ENCODE peak calls at places on chromosomes 5 and 9, in six cellular contexts. One of them, this sample, is unnamed. For H3K36me3 and H3K4me1, the result is how much of the 10 kb centered on the place peaks cover.

GRCh38 chr9:69497816-69498215 is 172.8 kb downstream of the ENTREP1 start:
- DNase-seq in aorta: no peak
- DNase-seq in OCI-LY7: no peak
- DNase-seq in HCT116: no peak
- DNase-seq in esophagus squamous epithelium: no peak
- DNase-seq in left ventricle myocardium inferior: no peak
- DNase-seq in this sample: no peak

GRCh38 chr5:96649938-96650540 is 12.1 kb upstream of the CAST start:
- DNase-seq in aorta: no peak
- DNase-seq in esophagus squamous epithelium: no peak
- DNase-seq in OCI-LY7: no peak
- DNase-seq in HCT116: no peak
- DNase-seq in left ventricle myocardium inferior: no peak
- DNase-seq in this sample: no peak

GRCh38 chr9:16445141-16445920 is 425.1 kb downstream of the BNC2 start:
- DNase-seq in left ventricle myocardium inferior: no peak
- DNase-seq in HCT116: no peak
- DNase-seq in esophagus squamous epithelium: no peak
- DNase-seq in OCI-LY7: no peak
- DNase-seq in aorta: no peak
- DNase-seq in this sample: no peak

GRCh38 chr9:121156263-121156731 is 45.4 kb downstream of the RAB14 start:
- DNase-seq in esophagus squamous epithelium: no peak
- DNase-seq in OCI-LY7: peak
- DNase-seq in HCT116: no peak
- DNase-seq in aorta: no peak
- DNase-seq in left ventricle myocardium inferior: no peak
- DNase-seq in this sample: no peak

GRCh38 chr9:2469681-2470141 is 151.9 kb upstream of the VLDLR start:
- DNase-seq in left ventricle myocardium inferior: peak
- DNase-seq in OCI-LY7: peak
- DNase-seq in aorta: no peak
- DNase-seq in HCT116: no peak
- DNase-seq in esophagus squamous epithelium: no peak
- DNase-seq in this sample: no peak

GRCh38 chr5:149666212-149666852 is 63.8 kb upstream of the PPARGC1B start:
- DNase-seq in HCT116: no peak
- DNase-seq in esophagus squamous epithelium: no peak
- DNase-seq in left ventricle myocardium inferior: no peak
- DNase-seq in aorta: no peak
- DNase-seq in OCI-LY7: no peak
- DNase-seq in this sample: no peak

GRCh38 chr9:121326130-121326838 is 43.8 kb downstream of the STOM start:
- DNase-seq in esophagus squamous epithelium: no peak
- DNase-seq in left ventricle myocardium inferior: peak
- DNase-seq in OCI-LY7: no peak
- DNase-seq in aorta: peak
- DNase-seq in HCT116: no peak
- DNase-seq in this sample: peak

GRCh38 chr5:6510973-6511372 is 62.3 kb downstream of the UBE2QL1 start:
- DNase-seq in HCT116: no peak
- DNase-seq in esophagus squamous epithelium: no peak
- DNase-seq in aorta: no peak
- DNase-seq in left ventricle myocardium inferior: no peak
- DNase-seq in OCI-LY7: no peak
- DNase-seq in this sample: no peak

GRCh38 chr5:144332265-144332664 is 161.6 kb downstream of the KCTD16 start:
- DNase-seq in HCT116: no peak
- DNase-seq in esophagus squamous epithelium: no peak
- DNase-seq in left ventricle myocardium inferior: no peak
- DNase-seq in aorta: no peak
- DNase-seq in OCI-LY7: peak
- DNase-seq in this sample: no peak

GRCh38 chr5:107666051-107666655 is 4.6 kb downstream of the EFNA5 start:
- DNase-seq in OCI-LY7: no peak
- DNase-seq in HCT116: no peak
- DNase-seq in left ventricle myocardium inferior: no peak
- DNase-seq in esophagus squamous epithelium: no peak
- DNase-seq in aorta: no peak
- DNase-seq in this sample: no peak
- H3K4me3 ChIP-seq in OCI-LY7: no peak
- H3K4me3 ChIP-seq in HCT116: no peak
- H3K4me3 ChIP-seq in left ventricle myocardium inferior: peak
- H3K4me3 ChIP-seq in esophagus squamous epithelium: no peak
- H3K4me3 ChIP-seq in aorta: no peak
- H3K4me3 ChIP-seq in this sample: no peak

DNA sequence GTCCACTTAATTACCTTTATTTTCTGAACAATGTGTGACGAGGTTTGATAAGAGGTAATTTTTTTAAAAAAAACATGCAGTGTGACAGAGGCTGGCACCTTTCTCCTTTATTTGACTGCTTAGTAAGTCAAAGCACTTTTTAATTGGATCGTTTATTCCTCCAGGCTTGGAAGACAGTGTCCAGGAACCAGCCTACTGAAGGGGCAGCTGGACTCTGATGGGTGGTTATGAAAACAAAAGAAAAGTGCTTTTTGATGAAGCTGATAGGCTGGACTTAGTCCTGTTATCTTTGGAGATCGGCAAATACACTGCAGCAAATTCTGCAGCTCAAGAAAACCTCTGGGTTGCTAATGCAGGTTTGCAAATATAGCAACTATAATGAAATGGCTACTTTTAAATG is 141.7 kb downstream of the DCP2 start:
- DNase-seq in OCI-LY7: no peak
- DNase-seq in aorta: no peak
- DNase-seq in esophagus squamous epithelium: no peak
- DNase-seq in left ventricle myocardium inferior: no peak
- DNase-seq in HCT116: no peak
- DNase-seq in this sample: no peak
- H3K36me3 ChIP-seq in OCI-LY7: under half
- H3K36me3 ChIP-seq in aorta: under half
- H3K36me3 ChIP-seq in esophagus squamous epithelium: under half
- H3K36me3 ChIP-seq in left ventricle myocardium inferior: under half
- H3K36me3 ChIP-seq in HCT116: under half
- H3K36me3 ChIP-seq in this sample: under half

DNA sequence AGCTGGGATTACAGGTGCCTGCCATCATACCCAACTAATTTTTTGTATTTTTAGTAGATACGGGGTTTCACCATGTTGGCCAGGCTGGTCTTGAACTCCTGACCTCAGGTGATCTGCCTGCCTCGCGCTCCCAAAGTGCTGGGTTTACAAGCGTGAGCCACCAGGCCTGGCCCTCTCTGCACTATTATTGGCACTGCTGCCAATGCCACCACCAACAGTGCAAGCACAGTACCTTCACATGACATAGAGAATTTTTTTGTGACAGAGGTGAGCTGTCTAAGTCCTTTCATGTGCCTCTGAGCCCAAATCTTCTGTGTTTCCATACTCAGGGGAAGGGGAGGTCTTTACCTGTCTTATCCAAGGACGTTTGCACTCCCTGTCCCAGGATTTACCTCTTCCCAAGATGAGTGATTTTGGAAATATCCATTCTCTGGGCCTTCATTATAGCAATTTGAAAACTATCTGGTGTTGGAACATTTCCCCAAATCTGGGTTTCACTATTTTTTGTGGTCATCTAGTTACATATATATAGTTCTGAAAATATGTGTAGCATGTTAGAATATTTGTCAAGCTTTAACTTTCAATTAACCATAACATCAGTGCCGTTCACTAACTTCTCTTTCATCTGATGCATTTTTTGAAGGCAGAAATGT is 5.4 kb upstream of the CD180 start:
- DNase-seq in OCI-LY7: no peak
- DNase-seq in aorta: no peak
- DNase-seq in HCT116: no peak
- DNase-seq in left ventricle myocardium inferior: no peak
- DNase-seq in esophagus squamous epithelium: no peak
- DNase-seq in this sample: no peak
- H3K4me1 ChIP-seq in OCI-LY7: half or more
- H3K4me1 ChIP-seq in aorta: under half
- H3K4me1 ChIP-seq in HCT116: under half
- H3K4me1 ChIP-seq in left ventricle myocardium inferior: under half
- H3K4me1 ChIP-seq in esophagus squamous epithelium: under half
- H3K4me1 ChIP-seq in this sample: under half

GRCh38 chr5:159052282-159053011 is 47.3 kb downstream of the EBF1 start:
- DNase-seq in OCI-LY7: peak
- DNase-seq in aorta: no peak
- DNase-seq in esophagus squamous epithelium: no peak
- DNase-seq in left ventricle myocardium inferior: no peak
- DNase-seq in HCT116: no peak
- DNase-seq in this sample: no peak
- H3K4me3 ChIP-seq in OCI-LY7: peak
- H3K4me3 ChIP-seq in aorta: no peak
- H3K4me3 ChIP-seq in esophagus squamous epithelium: no peak
- H3K4me3 ChIP-seq in left ventricle myocardium inferior: peak
- H3K4me3 ChIP-seq in HCT116: no peak
- H3K4me3 ChIP-seq in this sample: no peak

This sample was measured in heart left ventricle.